ENCODE peak calls at places on chromosomes 16 and 17, in nine cellular contexts. One of them, this sample, is unnamed.

GRCh38 chr16:49049644-49050043 is 232.0 kb downstream of the CBLN1 start:
- DNase-seq in PC-3: no peak
- DNase-seq in ACHN: no peak
- DNase-seq in retina: no peak
- DNase-seq in T-helper 2 cell: no peak
- DNase-seq in NCI-H1048: no peak
- DNase-seq in heart left ventricle: no peak
- DNase-seq in T-helper 9 cell: no peak
- DNase-seq in effector memory CD8-positive, alpha-beta T cell: no peak
- DNase-seq in this sample: no peak

GRCh38 chr16:88514526-88514925 is 55.7 kb upstream of the ZC3H18 start:
- DNase-seq in T-helper 9 cell: no peak
- DNase-seq in PC-3: no peak
- DNase-seq in heart left ventricle: no peak
- DNase-seq in NCI-H1048: no peak
- DNase-seq in effector memory CD8-positive, alpha-beta T cell: no peak
- DNase-seq in ACHN: no peak
- DNase-seq in T-helper 2 cell: no peak
- DNase-seq in retina: no peak
- DNase-seq in this sample: no peak

GRCh38 chr17:80455784-80456183 is 20.6 kb downstream of the NPTX1 start:
- DNase-seq in heart left ventricle: no peak
- DNase-seq in T-helper 2 cell: no peak
- DNase-seq in PC-3: no peak
- DNase-seq in effector memory CD8-positive, alpha-beta T cell: no peak
- DNase-seq in T-helper 9 cell: no peak
- DNase-seq in NCI-H1048: no peak
- DNase-seq in retina: no peak
- DNase-seq in ACHN: no peak
- DNase-seq in this sample: peak

GRCh38 chr16:90026135-90026534 is 6.9 kb upstream of the DBNDD1 start:
- DNase-seq in heart left ventricle: no peak
- DNase-seq in ACHN: peak
- DNase-seq in PC-3: no peak
- DNase-seq in T-helper 9 cell: no peak
- DNase-seq in retina: no peak
- DNase-seq in T-helper 2 cell: no peak
- DNase-seq in NCI-H1048: no peak
- DNase-seq in effector memory CD8-positive, alpha-beta T cell: no peak
- DNase-seq in this sample: no peak

GRCh38 chr16:30447512-30448226 is 2.0 kb upstream of the SEPHS2 start:
- DNase-seq in heart left ventricle: no peak
- DNase-seq in retina: no peak
- DNase-seq in T-helper 2 cell: no peak
- DNase-seq in effector memory CD8-positive, alpha-beta T cell: no peak
- DNase-seq in ACHN: no peak
- DNase-seq in PC-3: no peak
- DNase-seq in T-helper 9 cell: no peak
- DNase-seq in NCI-H1048: no peak
- DNase-seq in this sample: no peak

GRCh38 chr17:27333410-27333980 is 39.6 kb downstream of the WSB1 start:
- DNase-seq in NCI-H1048: no peak
- DNase-seq in T-helper 2 cell: no peak
- DNase-seq in retina: no peak
- DNase-seq in heart left ventricle: no peak
- DNase-seq in effector memory CD8-positive, alpha-beta T cell: no peak
- DNase-seq in T-helper 9 cell: no peak
- DNase-seq in PC-3: no peak
- DNase-seq in ACHN: no peak
- DNase-seq in this sample: no peak

GRCh38 chr17:2262146-2262587 is 41.4 kb downstream of the SMG6 start:
- DNase-seq in heart left ventricle: no peak
- DNase-seq in T-helper 9 cell: no peak
- DNase-seq in NCI-H1048: no peak
- DNase-seq in T-helper 2 cell: no peak
- DNase-seq in effector memory CD8-positive, alpha-beta T cell: no peak
- DNase-seq in retina: no peak
- DNase-seq in PC-3: peak
- DNase-seq in ACHN: peak
- DNase-seq in this sample: no peak

GRCh38 chr17:45104907-45105624 is 27.2 kb downstream of the PLCD3 start:
- DNase-seq in retina: no peak
- DNase-seq in NCI-H1048: no peak
- DNase-seq in T-helper 9 cell: no peak
- DNase-seq in effector memory CD8-positive, alpha-beta T cell: no peak
- DNase-seq in heart left ventricle: no peak
- DNase-seq in ACHN: no peak
- DNase-seq in T-helper 2 cell: no peak
- DNase-seq in PC-3: no peak
- DNase-seq in this sample: no peak

GRCh38 chr17:81909966-81910839 is 996 bp downstream of the PCYT2 start:
- DNase-seq in heart left ventricle: no peak
- DNase-seq in PC-3: no peak
- DNase-seq in T-helper 2 cell: no peak
- DNase-seq in retina: no peak
- DNase-seq in NCI-H1048: no peak
- DNase-seq in ACHN: no peak
- DNase-seq in effector memory CD8-positive, alpha-beta T cell: no peak
- DNase-seq in T-helper 9 cell: no peak
- DNase-seq in this sample: peak

GRCh38 chr17:73901661-73902415 is 257.6 kb upstream of the SDK2 start:
- DNase-seq in T-helper 9 cell: no peak
- DNase-seq in T-helper 2 cell: no peak
- DNase-seq in heart left ventricle: peak
- DNase-seq in effector memory CD8-positive, alpha-beta T cell: no peak
- DNase-seq in PC-3: no peak
- DNase-seq in ACHN: no peak
- DNase-seq in retina: peak
- DNase-seq in NCI-H1048: no peak
- DNase-seq in this sample: peak

GRCh38 chr16:87045462-87046216 is 271.6 kb downstream of the C16orf95 start:
- DNase-seq in retina: no peak
- DNase-seq in ACHN: no peak
- DNase-seq in effector memory CD8-positive, alpha-beta T cell: no peak
- DNase-seq in T-helper 2 cell: no peak
- DNase-seq in PC-3: no peak
- DNase-seq in NCI-H1048: no peak
- DNase-seq in T-helper 9 cell: no peak
- DNase-seq in heart left ventricle: no peak
- DNase-seq in this sample: no peak

GRCh38 chr17:40399185-40399584 is 18.5 kb downstream of the TOP2A start:
- DNase-seq in ACHN: peak
- DNase-seq in NCI-H1048: no peak
- DNase-seq in T-helper 9 cell: no peak
- DNase-seq in PC-3: peak
- DNase-seq in T-helper 2 cell: no peak
- DNase-seq in retina: peak
- DNase-seq in effector memory CD8-positive, alpha-beta T cell: no peak
- DNase-seq in heart left ventricle: no peak
- DNase-seq in this sample: peak

GRCh38 chr16:67945392-67945933 is 1.5 kb upstream of the LCAT start:
- DNase-seq in PC-3: no peak
- DNase-seq in NCI-H1048: no peak
- DNase-seq in effector memory CD8-positive, alpha-beta T cell: no peak
- DNase-seq in ACHN: no peak
- DNase-seq in retina: no peak
- DNase-seq in heart left ventricle: peak
- DNase-seq in T-helper 2 cell: no peak
- DNase-seq in T-helper 9 cell: no peak
- DNase-seq in this sample: no peak

GRCh38 chr17:64772845-64773299 is 110.8 kb upstream of the SMURF2 start:
- DNase-seq in PC-3: no peak
- DNase-seq in T-helper 2 cell: no peak
- DNase-seq in NCI-H1048: no peak
- DNase-seq in effector memory CD8-positive, alpha-beta T cell: no peak
- DNase-seq in retina: no peak
- DNase-seq in ACHN: no peak
- DNase-seq in T-helper 9 cell: no peak
- DNase-seq in heart left ventricle: no peak
- DNase-seq in this sample: no peak

GRCh38 chr17:81553616-81554181 is 1.5 kb upstream of the FAAP100 start:
- DNase-seq in PC-3: peak
- DNase-seq in NCI-H1048: peak
- DNase-seq in T-helper 2 cell: no peak
- DNase-seq in ACHN: peak
- DNase-seq in T-helper 9 cell: no peak
- DNase-seq in effector memory CD8-positive, alpha-beta T cell: no peak
- DNase-seq in heart left ventricle: no peak
- DNase-seq in retina: no peak
- DNase-seq in this sample: no peak

GRCh38 chr16:27642753-27643152 is 92.8 kb downstream of the KATNIP start:
- DNase-seq in PC-3: peak
- DNase-seq in effector memory CD8-positive, alpha-beta T cell: no peak
- DNase-seq in ACHN: peak
- DNase-seq in heart left ventricle: no peak
- DNase-seq in retina: no peak
- DNase-seq in T-helper 2 cell: no peak
- DNase-seq in T-helper 9 cell: no peak
- DNase-seq in NCI-H1048: no peak
- DNase-seq in this sample: peak

GRCh38 chr17:49698005-49698404 is 9.8 kb downstream of the SLC35B1 start:
- DNase-seq in T-helper 9 cell: no peak
- DNase-seq in PC-3: no peak
- DNase-seq in heart left ventricle: no peak
- DNase-seq in ACHN: no peak
- DNase-seq in retina: no peak
- DNase-seq in T-helper 2 cell: no peak
- DNase-seq in effector memory CD8-positive, alpha-beta T cell: no peak
- DNase-seq in NCI-H1048: no peak
- DNase-seq in this sample: no peak

GRCh38 chr16:4123617-4124300 is 7.5 kb upstream of the ADCY9 start:
- DNase-seq in T-helper 9 cell: no peak
- DNase-seq in T-helper 2 cell: no peak
- DNase-seq in PC-3: peak
- DNase-seq in ACHN: no peak
- DNase-seq in heart left ventricle: no peak
- DNase-seq in effector memory CD8-positive, alpha-beta T cell: no peak
- DNase-seq in NCI-H1048: no peak
- DNase-seq in retina: no peak
- DNase-seq in this sample: no peak

GRCh38 chr17:13332207-13332606 is 269.5 kb downstream of the HS3ST3A1 start:
- DNase-seq in retina: no peak
- DNase-seq in NCI-H1048: no peak
- DNase-seq in T-helper 9 cell: no peak
- DNase-seq in effector memory CD8-positive, alpha-beta T cell: no peak
- DNase-seq in ACHN: no peak
- DNase-seq in heart left ventricle: no peak
- DNase-seq in PC-3: no peak
- DNase-seq in T-helper 2 cell: no peak
- DNase-seq in this sample: no peak

GRCh38 chr17:76544916-76545365 is 5.1 kb downstream of the PRCD start:
- DNase-seq in effector memory CD8-positive, alpha-beta T cell: no peak
- DNase-seq in ACHN: no peak
- DNase-seq in T-helper 2 cell: no peak
- DNase-seq in retina: no peak
- DNase-seq in NCI-H1048: no peak
- DNase-seq in T-helper 9 cell: no peak
- DNase-seq in heart left ventricle: no peak
- DNase-seq in PC-3: no peak
- DNase-seq in this sample: no peak

GRCh38 chr16:79265701-79266100 is 334.8 kb downstream of the MAF start:
- DNase-seq in NCI-H1048: no peak
- DNase-seq in PC-3: no peak
- DNase-seq in heart left ventricle: no peak
- DNase-seq in retina: no peak
- DNase-seq in effector memory CD8-positive, alpha-beta T cell: no peak
- DNase-seq in T-helper 9 cell: no peak
- DNase-seq in ACHN: no peak
- DNase-seq in T-helper 2 cell: no peak
- DNase-seq in this sample: no peak

This sample was measured in neural progenitor cell.